ENCODE peak calls at places on chromosomes 3 and 15, in nine cellular contexts. D is cardiac muscle cell, E is pancreas, O is BE2C, G is right cardiac atrium, Z is right lobe of liver, T is kidney, F is IMR-90, B is iPS DF 6.9. C is an unnamed sample.

GRCh38 chr3:185728630-185729334 is 96.1 kb downstream of the IGF2BP2 start:
- DNase-seq in D (peak; percentile 68), B (no peak), G (no peak), E (no peak), F (no peak), Z (no peak), O (no peak), T (no peak), C (no peak)

GRCh38 chr15:51193979-51194378 is 99.3 kb upstream of the TNFAIP8L3 start:
- DNase-seq in T (no peak), G (no peak), O (no peak), D (no peak), Z (no peak), E (no peak), B (no peak), F (no peak), C (no peak)

GRCh38 chr3:194952882-194953281 is 267.2 kb downstream of the FAM43A start:
- DNase-seq in F (no peak), Z (no peak), G (no peak), E (no peak), O (peak; percentile 65), D (no peak), B (no peak), T (no peak), C (peak; percentile 24)

GRCh38 chr15:63107895-63108546 is 13.6 kb upstream of the LACTB start:
- DNase-seq in B (no peak), E (peak; percentile 27), Z (peak; percentile 79), G (peak; percentile 30), T (peak; percentile 77), O (no peak), F (peak; percentile 100), D (peak; percentile 100), C (no peak)

GRCh38 chr3:42803800-42804112 is 534 bp downstream of the HIGD1A start:
- DNase-seq in O (peak; percentile 12), Z (peak; percentile 72), B (no peak), E (no peak), T (peak; percentile 84), G (peak; percentile 50), F (no peak), D (peak; percentile 32), C (no peak)

GRCh38 chr15:101020945-101021344 is 101.8 kb downstream of the LRRK1 start:
- DNase-seq in B (no peak), F (no peak), G (no peak), T (no peak), E (no peak), D (no peak), O (no peak), Z (peak; percentile 14), C (no peak)

GRCh38 chr3:136787226-136787793 is 31.6 kb upstream of the SLC35G2 start:
- DNase-seq in B (no peak), O (no peak), F (peak; percentile 45), T (no peak), Z (peak; percentile 65), G (no peak), E (peak; percentile 19), D (peak; percentile 56), C (peak; percentile 57)

GRCh38 chr3:111712294-111713180 is 117.4 kb upstream of the ZBED2 start:
- DNase-seq in B (no peak), E (no peak), Z (no peak), O (peak; percentile 49), F (no peak), D (no peak), G (no peak), T (peak; percentile 70), C (peak; percentile 19)

GRCh38 chr15:80585544-80586018 is 109.5 kb upstream of the ABHD17C start:
- DNase-seq in T (no peak), Z (peak; percentile 38), O (no peak), E (no peak), B (no peak), D (no peak), G (no peak), F (no peak), C (no peak)

GRCh38 chr3:42804831-42805821 is 836 bp upstream of the HIGD1A start:
- DNase-seq in B (no peak), E (peak; percentile 46), G (peak; percentile 41), F (no peak), T (peak; percentile 83), O (peak; percentile 6), Z (peak; percentile 85), D (peak; percentile 20), C (no peak)

GRCh38 chr15:73142802-73143762 is 90.8 kb downstream of the NEO1 start:
- DNase-seq in Z (no peak), D (no peak), T (peak; percentile 55), B (no peak), O (no peak), E (no peak), G (no peak), F (no peak), C (no peak)

GRCh38 chr3:179948740-179949139 is 88.0 kb downstream of the PEX5L start:
- DNase-seq in O (no peak), B (no peak), Z (no peak), F (no peak), T (no peak), E (no peak), G (no peak), D (no peak), C (no peak)

GRCh38 chr3:179949869-179950268 is 86.9 kb downstream of the PEX5L start:
- DNase-seq in T (no peak), F (no peak), E (no peak), D (no peak), Z (no peak), B (no peak), O (no peak), G (no peak), C (no peak)

GRCh38 chr3:179954226-179954870 is 82.4 kb downstream of the PEX5L start:
- DNase-seq in Z (no peak), B (no peak), O (no peak), G (no peak), E (no peak), T (no peak), D (no peak), F (no peak), C (peak; percentile 81)

GRCh38 chr3:179945569-179945968 is 91.2 kb downstream of the PEX5L start:
- DNase-seq in D (no peak), Z (no peak), T (no peak), O (no peak), E (no peak), F (no peak), G (no peak), B (no peak), C (no peak)

DNA sequence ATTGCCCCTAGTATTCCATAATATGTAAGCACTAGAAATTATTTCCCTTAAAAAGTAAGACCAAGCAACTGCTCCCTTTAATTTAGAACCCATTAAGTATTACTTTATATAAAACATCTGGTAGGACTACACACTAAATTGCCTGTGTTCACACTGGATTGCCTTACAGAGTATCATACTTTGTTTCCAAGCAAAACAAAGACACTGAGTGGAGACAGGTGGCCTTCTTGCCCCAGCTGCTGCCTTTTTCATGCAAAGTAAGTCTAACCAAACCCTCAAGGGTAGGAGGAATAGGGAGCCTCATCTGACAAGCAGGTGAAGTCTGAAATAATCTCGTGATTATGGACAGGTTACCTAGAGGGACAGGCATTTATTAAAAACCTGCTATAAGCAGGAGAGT is 87.3 kb downstream of the PEX5L start:
- DNase-seq in Z (no peak), D (no peak), T (no peak), G (no peak), B (no peak), E (no peak), F (no peak), O (no peak), C (no peak)
- H3K4me3 ChIP-seq in Z (no peak overlapping the region), D (no peak overlapping the region), T (no peak overlapping the region), G (no peak overlapping the region), B (no peak overlapping the region), E (no peak overlapping the region), F (no peak overlapping the region), O (no peak overlapping the region), C (no peak overlapping the region)

DNA sequence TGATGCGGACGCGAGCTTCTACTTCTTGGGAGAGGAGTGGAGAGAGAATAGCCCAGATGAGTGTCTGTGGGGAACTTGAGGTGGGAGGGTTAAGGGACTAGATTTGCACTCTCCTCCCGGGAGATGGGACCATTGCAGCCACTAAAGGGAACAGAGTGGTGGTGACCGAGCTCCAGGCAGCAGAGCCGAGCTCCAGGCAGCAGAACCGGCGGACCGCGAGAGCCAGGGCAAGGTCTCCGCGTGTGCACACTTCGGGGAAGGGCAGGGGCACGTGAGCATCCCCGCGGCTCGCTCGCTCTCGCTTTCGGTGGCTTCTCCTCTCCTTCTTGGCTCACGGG is 1.1 kb downstream of the IGDCC3 start:
- DNase-seq in D (peak; percentile 22), T (no peak), F (no peak), E (no peak), G (no peak), O (peak; percentile 42), B (no peak), Z (no peak), C (no peak)
- H3K4me3 ChIP-seq in D (peak overlapping the region; percentile 91), T (peak overlapping the region; percentile 48), F (peak overlapping the region; percentile 53), E (peak overlapping the region; percentile 60), G (peak overlapping the region; percentile 81), O (peak overlapping the region; percentile 82), B (peak overlapping the region; percentile 56), Z (peak overlapping the region; percentile 43), C (no peak overlapping the region)

GRCh38 chr15:67899596-67900283 is 59.9 kb upstream of the RNU6-1 start:
- DNase-seq in G (no peak), O (no peak), B (no peak), T (no peak), E (no peak), Z (no peak), F (no peak), D (no peak), C (no peak)
- H3K4me3 ChIP-seq in G (no peak overlapping the region), O (no peak overlapping the region), B (no peak overlapping the region), T (no peak overlapping the region), E (no peak overlapping the region), Z (no peak overlapping the region), F (no peak overlapping the region), D (no peak overlapping the region), C (no peak overlapping the region)

GRCh38 chr3:101735833-101736232 is 11.4 kb downstream of the CEP97 start:
- DNase-seq in Z (no peak), B (no peak), D (no peak), T (no peak), F (no peak), G (no peak), O (no peak), E (no peak), C (no peak)

GRCh38 chr3:101729586-101729985 is 5.2 kb downstream of the CEP97 start:
- DNase-seq in T (no peak), B (no peak), E (no peak), Z (no peak), G (no peak), F (no peak), O (no peak), D (no peak), C (no peak)

GRCh38 chr3:101732240-101732641 is 7.8 kb downstream of the CEP97 start:
- DNase-seq in E (no peak), B (no peak), O (no peak), T (no peak), D (no peak), Z (no peak), F (no peak), G (no peak), C (no peak)

GRCh38 chr3:101725890-101726275 is 1.5 kb downstream of the CEP97 start:
- DNase-seq in Z (no peak), G (no peak), B (no peak), T (no peak), F (no peak), O (no peak), D (no peak), E (no peak), C (no peak)

DNA sequence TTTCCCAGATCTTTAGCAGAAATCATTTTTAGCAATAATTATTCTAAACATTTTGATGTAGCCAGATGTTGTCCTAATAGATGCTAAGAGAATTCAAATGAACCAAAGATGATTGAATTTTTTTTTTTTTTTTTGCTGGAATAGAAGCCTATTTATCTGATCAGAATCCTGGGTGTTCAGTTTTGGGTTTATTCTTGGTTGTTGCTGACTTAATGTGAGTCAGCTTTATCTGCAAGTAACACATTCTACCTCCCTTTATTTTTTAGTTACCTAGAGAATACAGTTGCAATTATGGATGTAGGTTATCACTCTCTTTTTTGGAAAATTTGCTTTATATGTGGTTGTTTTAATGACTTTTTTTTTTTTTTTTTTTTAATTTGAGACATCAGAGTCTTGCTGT is 6.4 kb downstream of the CEP97 start:
- DNase-seq in Z (no peak), B (no peak), O (no peak), T (no peak), G (no peak), E (no peak), F (no peak), D (no peak), C (no peak)
- H3K4me3 ChIP-seq in Z (no peak overlapping the region), B (no peak overlapping the region), O (no peak overlapping the region), T (no peak overlapping the region), G (no peak overlapping the region), E (no peak overlapping the region), F (no peak overlapping the region), D (no peak overlapping the region), C (no peak overlapping the region)

C was measured in Jurkat, Clone E6-1.